ENCODE peak calls at places on chromosomes 7 and 10, in six cellular contexts. S is BE2C, C is K562, R is cardiac muscle cell, B is sigmoid colon, J is GM12865. G is an unnamed sample.
A peak's percentile ranks its signal among the peaks of the same experiment; 100 is the strongest.

GRCh38 chr10:3477683-3478082 is 305.1 kb upstream of the PITRM1 start:
- DNase-seq in B (no peak), J (peak; percentile 83), R (peak; percentile 89), C (no peak), S (no peak), G (no peak)

GRCh38 chr10:62658516-62658915 is 146.0 kb upstream of the ADO start:
- DNase-seq in B (no peak), S (no peak), C (no peak), J (no peak), R (no peak), G (no peak)

GRCh38 chr7:103466814-103467213 is 20.8 kb upstream of the SLC26A5 start:
- DNase-seq in S (peak; percentile 25), C (peak; percentile 63), R (no peak), J (no peak), B (no peak), G (no peak)

GRCh38 chr10:58782876-58783859 is 270.5 kb downstream of the BICC1 start:
- DNase-seq in S (no peak), R (peak; percentile 88), C (no peak), B (peak; percentile 71), J (no peak), G (no peak)

GRCh38 chr10:82866424-82867020 is 991.5 kb downstream of the NRG3 start:
- DNase-seq in J (no peak), B (no peak), R (peak; percentile 78), C (no peak), S (no peak), G (no peak)

GRCh38 chr10:88028072-88028471 is 164.6 kb downstream of the PTEN start:
- DNase-seq in S (no peak), B (no peak), R (no peak), C (no peak), J (no peak), G (no peak)

GRCh38 chr10:14838582-14839304 is 637 bp downstream of the HSPA14 start:
- DNase-seq in B (peak; percentile 72), R (peak; percentile 16), J (peak; percentile 44), S (peak; percentile 45), C (peak; percentile 40), G (peak; percentile 44)

GRCh38 chr7:157401567-157402387 is 65.0 kb downstream of the DNAJB6 start:
- DNase-seq in C (peak; percentile 96), R (no peak), S (no peak), B (peak; percentile 46), J (no peak), G (no peak)

GRCh38 chr7:89012016-89012415 is 216.5 kb upstream of the TEX47 start:
- DNase-seq in S (no peak), C (no peak), J (no peak), B (no peak), R (no peak), G (no peak)

GRCh38 chr10:78579586-78579985 is 489.2 kb upstream of the ZMIZ1 start:
- DNase-seq in J (no peak), S (no peak), C (no peak), B (no peak), R (no peak), G (no peak)

GRCh38 chr10:86711957-86712708 is 43.8 kb downstream of the LDB3 start:
- DNase-seq in J (peak; percentile 84), B (peak; percentile 80), R (peak; percentile 52), S (peak; percentile 58), C (no peak), G (no peak)

GRCh38 chr7:4319280-4319679 is 362.8 kb upstream of the FOXK1 start:
- DNase-seq in S (no peak), C (no peak), B (no peak), J (no peak), R (no peak), G (no peak)

GRCh38 chr10:71600856-71601255 is 118.7 kb downstream of the C10orf105 start:
- DNase-seq in J (no peak), B (no peak), S (no peak), R (peak; percentile 90), C (no peak), G (no peak)

GRCh38 chr10:94076325-94076841 is 82.7 kb downstream of the PLCE1 start:
- DNase-seq in C (no peak), J (no peak), B (no peak), S (no peak), R (peak; percentile 80), G (no peak)

GRCh38 chr10:6204063-6204340 is 1.3 kb downstream of the PFKFB3 start:
- DNase-seq in C (no peak), B (no peak), R (no peak), S (peak; percentile 35), J (peak; percentile 17), G (peak; percentile 65)

GRCh38 chr10:103278424-103278823 is 1.5 kb downstream of the INA start:
- DNase-seq in J (no peak), S (no peak), R (no peak), B (no peak), C (no peak), G (no peak)

GRCh38 chr10:103277713-103278299 is 868 bp downstream of the INA start:
- DNase-seq in B (no peak), R (no peak), J (no peak), C (no peak), S (peak; percentile 28), G (no peak)

GRCh38 chr10:103276251-103276936 is 544 bp upstream of the INA start:
- DNase-seq in B (no peak), J (no peak), S (no peak), C (no peak), R (no peak), G (no peak)

GRCh38 chr10:103278862-103279298 is 1.9 kb downstream of the INA start:
- DNase-seq in R (peak; percentile 71), J (peak; percentile 45), S (peak; percentile 25), B (no peak), C (peak; percentile 53), G (peak; percentile 65)

DNA sequence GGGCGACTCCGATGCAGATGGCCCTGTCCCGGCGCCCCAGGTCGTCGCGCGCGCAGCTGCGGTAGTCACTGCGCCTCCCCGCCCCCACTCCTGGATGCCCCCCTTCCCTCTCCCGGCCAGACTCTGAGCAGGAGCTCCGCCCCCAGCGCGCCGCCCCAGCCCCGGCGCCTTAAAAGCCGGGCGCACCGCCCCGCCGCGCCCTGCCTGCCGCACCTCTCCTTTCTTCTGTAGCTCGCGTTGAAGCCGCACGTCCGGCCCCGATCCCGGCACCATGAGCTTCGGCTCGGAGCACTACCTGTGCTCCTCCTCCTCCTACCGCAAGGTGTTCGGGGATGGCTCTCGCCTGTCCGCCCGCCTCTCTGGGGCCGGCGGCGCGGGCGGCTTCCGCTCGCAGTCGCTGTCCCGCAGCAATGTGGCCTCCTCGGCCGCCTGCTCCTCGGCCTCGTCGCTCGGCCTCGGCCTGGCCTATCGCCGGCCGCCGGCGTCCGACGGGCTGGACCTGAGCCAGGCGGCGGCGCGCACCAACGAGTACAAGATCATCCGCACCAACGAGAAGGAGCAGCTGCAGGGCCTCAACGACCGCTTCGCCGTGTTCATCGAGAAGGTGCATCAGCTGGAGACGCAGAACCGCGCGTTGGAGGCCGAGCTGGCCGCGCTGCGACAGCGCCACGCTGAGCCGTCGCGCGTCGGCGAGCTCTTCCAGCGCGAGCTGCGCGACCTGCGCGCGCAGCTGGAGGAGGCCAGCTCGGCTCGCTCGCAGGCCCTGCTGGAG is at the start of gene INA:
- DNase-seq in C (no peak), R (peak; percentile 60), S (peak; percentile 87), B (no peak), J (peak; percentile 37), G (peak; percentile 55)
- H3K4me3 ChIP-seq in C (no peak within 1 kb of the TSS), R (peak within 1 kb of the TSS; percentile 38), S (peak within 1 kb of the TSS; percentile 74), B (peak within 1 kb of the TSS; percentile 4), J (no peak within 1 kb of the TSS), G (peak within 1 kb of the TSS; percentile 7)

DNA sequence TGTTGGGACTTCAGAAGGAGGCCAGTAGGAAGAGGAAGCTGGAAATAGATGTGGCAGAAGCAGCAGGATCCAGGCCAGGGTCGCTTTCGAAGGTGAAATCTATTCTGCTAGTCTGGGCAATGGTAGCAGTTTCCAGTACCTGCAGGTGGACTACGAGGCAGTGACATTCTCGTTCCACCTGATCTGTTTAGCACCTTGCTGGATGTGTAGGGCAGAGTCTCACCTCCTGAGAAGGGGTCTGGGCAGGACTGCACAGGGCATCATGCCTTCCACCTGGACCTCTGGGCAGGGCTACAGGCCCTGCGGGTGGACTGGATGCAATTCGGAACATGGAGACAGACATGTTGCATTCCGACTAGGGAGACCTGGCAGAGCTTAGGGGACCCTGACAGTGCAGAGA is 254.8 kb upstream of the ZNF32 start:
- DNase-seq in J (no peak), C (no peak), B (no peak), S (no peak), R (no peak), G (no peak)
- H3K4me3 ChIP-seq in J (no peak overlapping the region), C (no peak overlapping the region), B (no peak overlapping the region), S (no peak overlapping the region), R (no peak overlapping the region), G (no peak overlapping the region)

GRCh38 chr10:126930506-126931458 is 25.6 kb downstream of the DOCK1 start:
- DNase-seq in R (peak; percentile 60), B (no peak), C (no peak), J (no peak), S (no peak), G (no peak)

GRCh38 chr10:126929391-126929790 is 24.2 kb downstream of the DOCK1 start:
- DNase-seq in S (no peak), R (no peak), J (no peak), C (no peak), B (no peak), G (no peak)

GRCh38 chr10:126932516-126932915 is 27.3 kb downstream of the DOCK1 start:
- DNase-seq in C (no peak), S (no peak), R (no peak), B (no peak), J (no peak), G (no peak)

GRCh38 chr10:126933116-126933515 is 27.9 kb downstream of the DOCK1 start:
- DNase-seq in S (no peak), B (no peak), R (no peak), C (no peak), J (no peak), G (no peak)

DNA sequence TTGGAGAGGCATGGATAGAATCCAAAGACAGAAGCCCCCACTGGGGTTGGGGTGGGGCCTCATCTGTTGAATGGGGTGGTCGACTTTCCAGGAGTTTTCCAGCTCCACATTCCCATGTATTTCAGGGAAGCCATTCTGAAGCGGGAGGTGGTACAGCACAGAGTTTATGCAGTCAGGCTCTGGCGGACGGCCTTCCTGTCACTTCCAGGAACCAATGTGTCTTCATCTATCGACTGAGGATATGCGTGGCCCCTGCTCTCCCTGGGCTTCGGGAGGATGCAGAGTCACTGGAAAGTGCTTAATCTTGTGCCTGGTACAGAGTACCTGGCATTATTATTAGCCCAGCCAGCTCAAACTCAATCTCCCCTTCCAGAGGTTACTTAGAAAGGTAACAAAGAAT is 26.3 kb downstream of the DOCK1 start:
- DNase-seq in R (no peak), C (no peak), J (no peak), B (no peak), S (no peak), G (no peak)
- H3K4me3 ChIP-seq in R (no peak overlapping the region), C (no peak overlapping the region), J (no peak overlapping the region), B (peak overlapping the region; percentile 32), S (no peak overlapping the region), G (no peak overlapping the region)

DNA sequence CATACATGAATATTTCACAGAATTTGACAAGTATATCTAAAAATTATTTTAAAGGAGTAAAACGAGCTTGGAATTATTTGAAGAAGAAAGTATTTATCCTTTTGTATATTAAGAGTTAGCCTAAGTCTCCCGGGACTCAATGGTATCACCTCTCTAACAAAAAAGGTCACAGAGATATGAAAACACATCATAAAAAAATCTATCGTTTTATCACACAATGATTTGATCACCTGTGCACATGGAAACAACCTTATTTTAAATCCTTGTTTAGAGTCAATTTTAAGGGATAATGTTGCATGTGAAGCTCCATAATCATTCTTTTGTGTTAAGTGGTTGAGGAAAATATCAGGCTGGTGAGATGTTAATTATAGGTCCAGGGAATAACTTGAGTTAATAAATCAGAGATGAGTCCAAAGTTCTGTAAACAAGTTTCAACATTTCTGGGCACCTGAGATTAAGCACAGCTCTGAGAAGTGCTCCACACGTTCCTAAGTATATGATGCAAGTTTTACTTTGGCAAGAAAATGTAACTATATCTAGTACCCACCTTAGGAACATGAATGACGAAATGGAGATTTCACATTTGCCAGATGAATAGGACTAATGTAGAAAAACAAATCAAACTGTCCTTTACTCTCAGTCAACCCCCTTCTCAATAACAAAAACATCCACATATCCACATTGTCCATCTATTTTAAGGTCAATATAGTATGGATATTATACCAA is 148.5 kb upstream of the AKR1E2 start:
- DNase-seq in S (no peak), C (no peak), R (peak; percentile 93), J (no peak), B (no peak), G (no peak)
- H3K4me3 ChIP-seq in S (no peak overlapping the region), C (no peak overlapping the region), R (no peak overlapping the region), J (no peak overlapping the region), B (no peak overlapping the region), G (no peak overlapping the region)